ENCODE peak calls at places on chromosomes 2 and 18, in five cellular contexts. R is left ventricle myocardium inferior, G is endodermal cell, N is ovary, J is uterus. V is an unnamed sample.

GRCh38 chr2:120858361-120858760 is 122.7 kb downstream of the GLI2 start:
- DNase-seq in R (no peak), G (peak), N (no peak), J (no peak), V (no peak)

GRCh38 chr2:191499874-191500565 is 177.9 kb upstream of the NABP1 start:
- DNase-seq in R (no peak), G (no peak), N (no peak), J (no peak), V (no peak)

GRCh38 chr2:84946204-84947009 is 24.6 kb upstream of the KCMF1 start:
- DNase-seq in R (no peak), G (no peak), N (no peak), J (no peak), V (no peak)

GRCh38 chr2:59727191-59727590 is 826.3 kb downstream of the BCL11A start:
- DNase-seq in R (no peak), G (no peak), N (no peak), J (no peak), V (no peak)

GRCh38 chr2:112722816-112723555 is 2.2 kb downstream of the NT5DC4 start:
- DNase-seq in R (no peak), G (no peak), N (no peak), J (no peak), V (no peak)

GRCh38 chr2:118672571-118673158 is 174.8 kb downstream of the EN1 start:
- DNase-seq in R (no peak), G (no peak), N (no peak), J (no peak), V (no peak)

GRCh38 chr18:5543036-5543671 is 643 bp downstream of the EPB41L3 start:
- DNase-seq in R (no peak), G (peak), N (no peak), J (no peak), V (no peak)

GRCh38 chr2:236210536-236210935 is 42.4 kb upstream of the GBX2 start:
- DNase-seq in R (no peak), G (no peak), N (no peak), J (no peak), V (no peak)

GRCh38 chr2:232315049-232315922 is 63.3 kb upstream of the ALPP start:
- DNase-seq in R (peak), G (no peak), N (peak), J (peak), V (peak)
- H3K27ac ChIP-seq in R (peak), G (no peak), N (no peak), J (peak), V (peak)

GRCh38 chr2:136129601-136130000 is 11.7 kb upstream of the CXCR4 start:
- DNase-seq in R (no peak), G (no peak), N (no peak), J (no peak), V (no peak)
- H3K4me3 ChIP-seq in R (no peak), G (no peak), N (no peak), J (no peak), V (no peak)

GRCh38 chr2:62800618-62801017 is 95.1 kb downstream of the EHBP1 start:
- DNase-seq in R (no peak), G (no peak), N (no peak), J (no peak), V (no peak)

GRCh38 chr2:62806231-62806630 is 100.7 kb downstream of the EHBP1 start:
- DNase-seq in R (no peak), G (no peak), N (no peak), J (no peak), V (no peak)

GRCh38 chr2:62801110-62801509 is 95.6 kb downstream of the EHBP1 start:
- DNase-seq in R (no peak), G (no peak), N (no peak), J (no peak), V (no peak)

GRCh38 chr2:62803961-62804360 is 98.4 kb downstream of the EHBP1 start:
- DNase-seq in R (no peak), G (no peak), N (no peak), J (no peak), V (no peak)

GRCh38 chr2:62801814-62802524 is 96.5 kb downstream of the EHBP1 start:
- DNase-seq in R (no peak), G (no peak), N (no peak), J (no peak), V (no peak)
- TF ChIP-seq CTCF in R (no peak), G (peak), N (no peak), J (no peak), V (no peak)

GRCh38 chr2:241853651-241854341 is 4.9 kb downstream of the PDCD1 start:
- DNase-seq in R (peak), G (no peak), N (peak), J (peak), V (no peak)
- H3K27ac ChIP-seq in R (peak), G (no peak), N (no peak), J (no peak), V (no peak)

DNA sequence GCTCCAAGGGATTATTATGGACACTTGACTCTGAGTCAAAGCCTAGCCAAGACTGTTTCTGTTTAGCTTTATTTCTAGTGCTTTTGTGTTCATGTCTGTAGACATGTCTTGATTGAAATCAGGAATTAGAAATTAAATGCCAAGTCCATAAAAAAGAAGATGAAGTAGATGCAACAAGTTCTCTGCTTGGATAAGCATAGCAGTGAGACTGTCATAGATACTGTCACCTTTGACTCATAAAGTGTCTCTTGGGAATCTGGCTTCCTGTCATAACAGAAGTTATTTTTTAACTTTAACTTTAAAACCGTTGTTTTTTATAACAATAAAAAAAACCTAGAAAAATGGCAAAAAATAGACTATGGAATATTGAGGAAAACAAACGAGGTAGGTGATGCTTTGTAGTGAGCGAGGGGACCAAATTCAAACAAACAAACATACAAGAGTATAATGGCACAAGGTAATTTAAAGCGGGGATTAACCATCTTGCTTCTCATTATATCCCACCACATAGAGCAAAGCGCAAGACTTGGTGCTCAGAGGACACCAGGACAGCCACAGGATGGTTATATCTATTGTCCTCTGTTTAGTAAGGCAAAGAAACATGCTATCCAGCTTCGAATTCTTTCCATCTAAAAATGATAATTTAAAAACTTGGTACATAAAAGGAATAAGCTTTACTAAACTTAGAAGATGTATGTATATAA is 64.6 kb downstream of the CD226 start:
- DNase-seq in R (no peak), G (no peak), N (no peak), J (no peak), V (no peak)
- H3K4me3 ChIP-seq in R (no peak), G (no peak), N (no peak), J (no peak), V (no peak)

DNA sequence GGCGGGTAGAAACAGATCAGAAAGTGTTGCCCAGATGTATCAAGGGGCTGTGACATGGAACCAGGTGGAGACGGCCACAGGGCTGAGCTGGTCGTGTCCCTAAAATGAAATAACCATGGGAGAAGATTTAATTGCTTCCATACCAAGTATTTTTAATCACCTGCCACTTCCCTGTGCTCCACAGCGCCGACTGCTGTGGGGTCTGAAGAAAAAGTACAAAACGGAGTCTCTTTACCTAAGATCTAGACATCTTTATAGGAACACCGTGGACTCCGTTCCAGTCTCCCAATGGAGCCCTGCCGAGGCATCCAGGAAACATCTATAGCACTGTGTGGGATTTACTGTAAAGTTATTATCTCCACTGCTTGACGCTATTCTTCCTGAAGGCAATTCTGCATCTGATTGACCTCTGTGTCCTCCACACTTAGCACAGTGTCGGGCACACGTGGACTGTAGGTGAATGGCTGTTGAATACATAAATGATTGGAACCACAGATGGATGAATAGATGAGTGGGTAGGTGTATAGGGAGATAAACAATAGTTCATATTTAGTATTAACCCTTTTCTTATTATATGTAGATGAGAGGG is 21.6 kb upstream of the GYPC start:
- DNase-seq in R (no peak), G (peak), N (no peak), J (no peak), V (no peak)
- TF ChIP-seq CTCF in R (peak), G (peak), N (no peak), J (no peak), V (peak)

GRCh38 chr2:14634885-14635871 is 2.7 kb downstream of the LRATD1 start:
- DNase-seq in R (peak), G (peak), N (peak), J (peak), V (peak)
- H3K27ac ChIP-seq in R (peak), G (no peak), N (peak), J (peak), V (peak)

DNA sequence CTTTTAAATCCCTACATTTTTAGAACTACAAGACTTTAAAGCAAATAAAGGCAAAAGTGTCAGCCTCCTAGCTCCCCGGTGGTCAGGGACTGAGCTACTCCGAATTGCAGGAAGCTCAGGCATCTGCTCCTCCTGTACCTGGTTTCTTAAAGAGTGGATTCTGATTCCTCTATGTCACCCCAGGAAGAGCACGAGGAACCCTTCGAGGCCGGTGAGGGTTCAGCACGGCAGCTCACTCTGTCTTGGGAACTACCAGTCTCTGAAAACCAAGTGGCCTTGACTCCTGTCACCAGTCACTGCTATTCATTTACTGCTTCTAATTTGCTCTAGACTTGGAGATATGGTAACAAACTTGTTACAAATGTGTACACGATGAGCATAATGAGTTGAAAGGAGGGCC is 2.3 kb downstream of the PER2 start:
- DNase-seq in R (no peak), G (no peak), N (no peak), J (no peak), V (no peak)
- H3K4me3 ChIP-seq in R (peak), G (peak), N (no peak), J (no peak), V (peak)

DNA sequence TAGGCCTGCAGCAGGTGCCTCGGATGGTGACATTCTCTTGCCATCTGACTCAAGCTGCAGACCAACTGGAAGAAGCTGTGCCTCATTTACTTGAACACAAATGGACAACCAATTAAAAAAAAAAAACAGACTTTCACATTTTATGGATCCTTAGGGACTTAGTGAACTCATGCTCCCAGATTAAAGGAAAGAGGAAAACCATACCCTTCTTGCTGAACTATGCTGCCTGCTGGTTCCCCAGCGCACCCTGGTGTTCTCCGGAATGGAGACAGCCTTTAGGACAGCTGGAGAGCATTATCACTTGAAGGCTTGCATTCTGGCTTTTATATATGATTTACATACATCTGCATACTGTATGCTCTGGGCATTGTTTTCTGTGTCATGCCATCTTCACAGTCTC is 370.7 kb downstream of the SLC4A3 start:
- DNase-seq in R (no peak), G (peak), N (no peak), J (no peak), V (no peak)
- TF ChIP-seq CTCF in R (no peak), G (peak), N (no peak), J (no peak), V (no peak)